ENCODE peak calls at places on chromosomes 13 and 19, in five cellular contexts. O is skeletal muscle cell, M is right lobe of liver, U is osteoblast, D is foreskin fibroblast. L is an unnamed sample.

GRCh38 chr13:110306960-110307696 is at the start of the genes COL4A1 and COL4A2:
- DNase-seq in O (no peak), M (peak), U (peak), D (peak), L (peak)

GRCh38 chr19:6047741-6048231 is 62.5 kb downstream of the RFX2 start:
- DNase-seq in O (no peak), M (no peak), U (peak), D (no peak), L (peak)

GRCh38 chr19:3150739-3151329 is 15.0 kb downstream of the GNA15 start:
- DNase-seq in O (no peak), M (peak), U (peak), D (no peak), L (no peak)

GRCh38 chr13:83297591-83298305 is 584.5 kb downstream of the SLITRK1 start:
- DNase-seq in O (no peak), M (no peak), U (no peak), D (peak), L (no peak)

GRCh38 chr19:45423033-45423588 is 606 bp downstream of the ERCC1 start:
- DNase-seq in O (no peak), M (peak), U (peak), D (no peak), L (no peak)

GRCh38 chr13:23678768-23679167 is 108.6 kb downstream of the TNFRSF19 start:
- DNase-seq in O (no peak), M (no peak), U (no peak), D (no peak), L (peak)

GRCh38 chr13:110197041-110197440 is 109.9 kb downstream of the COL4A1 start:
- DNase-seq in O (no peak), M (no peak), U (no peak), D (peak), L (peak)

GRCh38 chr13:113209880-113210421 is 538 bp downstream of the CUL4A start:
- DNase-seq in O (no peak), M (peak), U (peak), D (no peak), L (peak)

GRCh38 chr13:51643114-51643881 is 59.0 kb downstream of the WDFY2 start:
- DNase-seq in O (peak), M (no peak), U (peak), D (peak), L (peak)

DNA sequence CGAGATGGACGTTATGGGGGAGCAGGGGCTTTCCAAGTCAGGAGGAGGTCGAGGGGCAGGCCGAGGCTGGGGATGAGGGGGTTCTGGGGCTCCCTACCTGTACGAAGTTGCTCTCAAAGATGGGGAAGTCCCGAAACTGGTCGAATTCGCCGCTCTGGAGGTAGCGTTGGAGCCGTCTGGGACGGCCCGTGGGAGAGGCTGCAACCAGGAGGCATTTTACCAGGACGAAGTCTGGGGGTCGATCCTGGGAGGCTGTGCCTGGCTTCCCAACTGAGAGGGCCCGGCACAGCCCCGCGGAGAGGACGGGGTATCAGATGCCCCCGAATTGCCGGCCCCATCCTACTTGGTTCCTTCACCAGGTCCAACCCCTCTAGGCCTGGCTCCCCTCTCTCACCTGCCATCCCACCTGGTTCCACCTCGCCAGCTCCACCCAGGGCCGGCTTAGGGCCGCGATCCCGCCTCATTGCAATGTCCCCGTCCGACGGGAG is 527 bp upstream of the EMC10 start:
- DNase-seq in O (no peak), M (no peak), U (no peak), D (no peak), L (no peak)
- H3K4me3 ChIP-seq in O (peak), M (peak), U (peak), D (peak), L (peak)

GRCh38 chr13:45040626-45041025 is 51.3 kb downstream of the GPALPP1 start:
- DNase-seq in O (no peak), M (no peak), U (no peak), D (no peak), L (peak)
- H3K4me3 ChIP-seq in O (no peak), M (no peak), U (no peak), D (no peak), L (no peak)

DNA sequence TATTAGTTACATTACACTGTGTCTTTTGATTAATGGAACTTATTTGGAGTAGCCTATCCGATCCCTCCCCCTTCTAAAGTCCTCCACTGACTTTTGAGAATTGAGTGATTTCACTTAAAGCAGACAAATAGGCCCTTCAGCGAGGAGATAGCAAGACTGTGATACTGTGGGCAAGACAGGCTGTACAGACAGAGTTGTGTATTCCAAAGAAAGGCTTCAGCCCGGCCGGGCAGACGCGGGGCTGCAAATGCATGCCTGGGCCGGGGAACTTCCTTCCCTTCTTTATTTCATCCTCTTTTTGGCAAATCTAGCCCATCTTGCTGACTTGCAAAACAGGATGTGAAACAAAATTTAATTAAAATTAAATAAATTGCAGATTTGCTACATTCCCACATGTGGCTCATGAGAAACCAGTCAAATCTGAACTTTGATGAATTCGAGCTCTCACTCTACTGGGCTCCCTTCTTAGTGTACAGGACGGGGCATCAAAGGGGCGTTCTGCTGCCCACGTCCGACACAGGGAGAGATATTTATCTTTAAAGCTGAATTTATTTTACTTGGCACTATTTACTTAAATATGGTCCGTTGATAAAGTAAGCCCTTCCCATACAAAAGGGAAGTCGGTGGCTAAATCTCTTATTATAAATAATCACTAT is 314.9 kb downstream of the ZNF536 start:
- DNase-seq in O (no peak), M (no peak), U (no peak), D (no peak), L (no peak)
- H3K4me3 ChIP-seq in O (no peak), M (no peak), U (no peak), D (no peak), L (no peak)

GRCh38 chr19:17406887-17407196 is 1.4 kb upstream of the BST2 start:
- DNase-seq in O (no peak), M (no peak), U (peak), D (no peak), L (no peak)
- H3K4me3 ChIP-seq in O (no peak), M (peak), U (no peak), D (no peak), L (no peak)

DNA sequence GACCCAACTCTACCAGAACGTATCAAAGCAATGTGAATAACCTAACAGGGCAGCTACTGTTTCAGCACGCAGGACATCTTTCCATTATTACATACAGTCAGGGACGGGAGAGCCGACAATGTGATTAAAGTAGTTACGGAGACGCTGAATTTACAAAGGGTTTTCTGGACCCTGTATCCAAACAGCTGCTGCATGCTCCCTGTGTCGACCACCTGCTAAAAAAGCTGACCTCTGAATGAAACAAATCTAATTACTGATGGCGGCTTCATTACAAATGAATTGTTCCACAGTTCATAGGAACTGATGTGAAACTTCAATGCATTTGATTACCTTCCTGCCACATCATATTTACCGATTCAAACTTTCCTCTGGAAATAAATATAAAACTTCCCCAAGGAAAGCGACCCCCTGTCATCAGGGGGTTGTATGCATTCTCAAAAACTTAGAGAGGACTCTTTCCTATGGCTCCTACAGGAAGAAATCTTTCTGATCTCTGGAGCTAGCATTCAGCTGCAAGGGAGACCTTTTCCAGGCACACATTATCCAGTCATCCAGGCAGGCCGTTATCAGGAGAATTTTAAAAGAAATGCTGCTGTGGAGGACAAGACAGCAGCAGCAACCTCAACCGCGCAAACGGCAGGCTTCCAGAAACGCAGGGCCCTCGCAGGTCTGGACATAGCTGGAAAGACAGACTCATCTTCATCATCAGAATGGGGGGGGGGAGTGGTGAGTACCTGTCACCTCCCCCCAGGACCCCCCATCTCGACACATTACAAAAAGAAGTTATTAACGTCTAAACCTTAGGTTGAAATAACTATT is 3.1 kb downstream of the EFNB2 start:
- DNase-seq in O (no peak), M (no peak), U (no peak), D (no peak), L (peak)
- H3K4me3 ChIP-seq in O (peak), M (peak), U (peak), D (peak), L (peak)

L was measured in epithelial cell of esophagus.